ENCODE peak calls at places on chromosome 6, in four cellular contexts. P is neuronal stem cell, C is IMR-90, W is mesenchymal stem cell. T is an unnamed sample.

GRCh38 chr6:142874676-142875075 is 70.3 kb downstream of the HIVEP2 start:
- DNase-seq in P (no peak), C (no peak), W (no peak), T (no peak)

GRCh38 chr6:53065266-53066058 is at the start of gene FBXO9:
- DNase-seq in P (peak; percentile 79), C (no peak), W (peak; percentile 52), T (peak; percentile 72)

GRCh38 chr6:45808917-45809316 is 206.7 kb downstream of the CLIC5 start:
- DNase-seq in P (no peak), C (no peak), W (no peak), T (no peak)

GRCh38 chr6:77466055-77467028 is 3.1 kb upstream of the HTR1B start:
- DNase-seq in P (peak; percentile 48), C (peak; percentile 74), W (peak; percentile 81), T (peak; percentile 76)

GRCh38 chr6:67129780-67130179 is 1422.8 kb upstream of the EYS start:
- DNase-seq in P (no peak), C (no peak), W (no peak), T (no peak)

GRCh38 chr6:104108587-104108986 is 751.1 kb downstream of the HACE1 start:
- DNase-seq in P (no peak), C (no peak), W (no peak), T (no peak)

GRCh38 chr6:166955865-166956443 is 396 bp downstream of the RNASET2 start:
- DNase-seq in P (no peak), C (peak; percentile 15), W (no peak), T (no peak)

GRCh38 chr6:119626884-119627619 is 277.5 kb upstream of the MAN1A1 start:
- DNase-seq in P (no peak), C (no peak), W (no peak), T (no peak)

GRCh38 chr6:579339-579738 is 77.6 kb downstream of the HUS1B start:
- DNase-seq in P (no peak), C (peak; percentile 45), W (no peak), T (no peak)

DNA sequence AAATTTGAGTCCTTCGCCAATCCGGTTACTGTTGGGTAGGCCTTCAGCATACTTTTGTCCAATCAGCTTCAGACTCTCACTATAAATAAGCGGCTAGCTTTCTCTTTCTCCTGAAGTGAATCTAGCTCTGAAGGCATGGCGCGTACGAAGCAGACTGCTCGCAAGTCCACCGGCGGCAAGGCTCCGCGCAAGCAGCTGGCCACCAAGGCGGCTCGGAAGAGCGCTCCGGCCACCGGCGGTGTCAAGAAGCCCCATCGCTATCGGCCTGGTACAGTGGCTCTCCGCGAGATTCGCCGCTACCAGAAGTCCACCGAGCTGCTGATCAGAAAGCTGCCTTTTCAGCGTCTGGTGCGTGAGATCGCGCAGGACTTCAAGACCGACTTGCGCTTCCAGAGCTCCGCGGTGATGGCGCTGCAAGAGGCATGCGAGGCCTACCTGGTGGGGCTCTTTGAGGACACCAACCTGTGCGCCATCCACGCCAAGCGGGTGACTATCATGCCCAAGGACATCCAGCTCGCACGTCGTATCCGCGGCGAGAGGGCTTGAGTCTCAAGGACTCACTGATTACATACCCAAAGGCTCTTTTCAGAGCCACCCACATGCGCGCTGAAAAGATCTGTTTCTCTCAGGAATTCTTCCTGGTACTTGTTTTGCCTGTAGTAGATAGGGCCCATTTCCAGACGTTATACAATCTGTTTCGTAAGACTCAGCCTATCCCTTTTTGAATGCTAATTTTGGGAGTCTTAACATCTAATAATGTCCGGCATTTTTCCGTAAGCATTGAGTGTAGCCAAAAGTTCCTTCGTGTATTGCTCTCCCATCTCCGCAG is 102.0 kb downstream of the OR2B2 start:
- DNase-seq in P (peak; percentile 80), C (peak; percentile 98), W (peak; percentile 98), T (peak; percentile 87)
- H4K8ac ChIP-seq in P (no peak overlapping the region), C (peak overlapping the region; percentile 16), W (peak overlapping the region; percentile 12), T (no peak overlapping the region)

GRCh38 chr6:163665464-163665863 is 250.9 kb downstream of the QKI start:
- DNase-seq in P (no peak), C (no peak), W (no peak), T (no peak)
- H3K23ac ChIP-seq in P (no peak overlapping the region), C (no peak overlapping the region), W (no peak overlapping the region), T (no peak overlapping the region)

GRCh38 chr6:159110013-159110412 is 59.2 kb upstream of the FNDC1 start:
- DNase-seq in P (peak; percentile 51), C (peak; percentile 38), W (peak; percentile 42), T (peak; percentile 76)
- H4K8ac ChIP-seq in P (no peak overlapping the region), C (no peak overlapping the region), W (no peak overlapping the region), T (no peak overlapping the region)

GRCh38 chr6:39540454-39540853 is 184.8 kb downstream of the KIF6 start:
- DNase-seq in P (no peak), C (no peak), W (no peak), T (no peak)
- H3K23ac ChIP-seq in P (no peak overlapping the region), C (no peak overlapping the region), W (no peak overlapping the region), T (no peak overlapping the region)

DNA sequence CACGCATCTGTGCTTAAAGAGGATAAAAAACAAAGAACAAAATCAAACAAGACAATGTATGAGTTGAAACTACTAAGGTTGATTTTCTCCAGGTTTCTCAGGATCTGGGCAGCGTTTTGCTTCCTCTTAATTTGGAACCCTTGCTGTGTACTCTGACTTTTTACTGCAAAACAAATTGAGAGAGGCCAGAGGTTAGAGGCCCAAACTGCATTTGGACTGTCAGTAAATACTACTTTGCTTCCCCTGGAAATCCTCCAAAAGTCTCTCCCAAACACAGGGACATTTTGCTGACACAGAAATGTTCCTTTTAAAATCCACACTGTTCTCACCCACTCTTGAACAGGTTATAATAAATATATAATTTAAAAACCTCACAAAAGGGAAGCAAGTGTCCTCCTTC is 1.1 kb downstream of the ARG1 start:
- DNase-seq in P (no peak), C (no peak), W (no peak), T (no peak)
- H4K8ac ChIP-seq in P (no peak overlapping the region), C (no peak overlapping the region), W (no peak overlapping the region), T (no peak overlapping the region)

GRCh38 chr6:129852257-129852858 is 8.8 kb downstream of the TMEM244 start:
- DNase-seq in P (no peak), C (peak; percentile 22), W (no peak), T (no peak)
- H3K23ac ChIP-seq in P (no peak overlapping the region), C (peak overlapping the region; percentile 51), W (no peak overlapping the region), T (no peak overlapping the region)

GRCh38 chr6:138115191-138115590 is 8.0 kb upstream of the PERP start:
- DNase-seq in P (no peak), C (no peak), W (no peak), T (no peak)
- H4K8ac ChIP-seq in P (no peak overlapping the region), C (no peak overlapping the region), W (no peak overlapping the region), T (no peak overlapping the region)

GRCh38 chr6:35484921-35485392 is 11.9 kb downstream of the TEAD3 start:
- DNase-seq in P (no peak), C (peak; percentile 50), W (no peak), T (peak; percentile 67)
- H3K23ac ChIP-seq in P (no peak overlapping the region), C (peak overlapping the region; percentile 87), W (no peak overlapping the region), T (no peak overlapping the region)

DNA sequence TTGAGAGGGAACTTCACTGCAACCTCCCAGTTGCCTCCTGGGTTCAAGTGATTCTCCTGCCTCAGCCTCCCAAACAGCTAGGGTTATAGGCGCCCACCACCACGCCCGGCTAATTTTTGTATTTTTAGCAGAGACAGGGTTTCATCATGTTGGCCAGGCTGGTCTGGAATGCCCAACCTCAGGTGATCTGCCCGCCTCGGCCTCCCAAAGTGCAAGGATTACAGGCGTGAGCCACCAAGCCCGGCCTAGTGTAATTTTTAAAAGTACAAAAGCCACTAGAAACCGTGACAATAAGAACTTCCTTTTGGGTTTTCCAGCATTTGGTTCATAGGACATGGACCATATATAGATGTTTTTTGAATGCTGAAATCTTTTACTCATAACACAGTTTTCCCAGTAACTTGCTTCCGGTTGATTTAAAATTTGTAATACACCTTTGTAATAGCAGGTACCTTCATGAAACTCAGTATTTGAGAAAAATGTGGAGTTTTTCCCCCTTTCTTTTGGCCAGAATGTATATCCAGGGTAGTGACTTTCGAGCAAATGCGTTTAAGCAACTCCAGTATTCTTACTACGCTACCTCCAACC is 477 bp downstream of the PXT1 start:
- DNase-seq in P (no peak), C (no peak), W (no peak), T (no peak)
- H4K8ac ChIP-seq in P (no peak overlapping the region), C (peak overlapping the region; percentile 78), W (peak overlapping the region; percentile 95), T (no peak overlapping the region)

GRCh38 chr6:40599580-40599979 is 12.4 kb upstream of the LRFN2 start:
- DNase-seq in P (no peak), C (no peak), W (no peak), T (peak; percentile 65)

DNA sequence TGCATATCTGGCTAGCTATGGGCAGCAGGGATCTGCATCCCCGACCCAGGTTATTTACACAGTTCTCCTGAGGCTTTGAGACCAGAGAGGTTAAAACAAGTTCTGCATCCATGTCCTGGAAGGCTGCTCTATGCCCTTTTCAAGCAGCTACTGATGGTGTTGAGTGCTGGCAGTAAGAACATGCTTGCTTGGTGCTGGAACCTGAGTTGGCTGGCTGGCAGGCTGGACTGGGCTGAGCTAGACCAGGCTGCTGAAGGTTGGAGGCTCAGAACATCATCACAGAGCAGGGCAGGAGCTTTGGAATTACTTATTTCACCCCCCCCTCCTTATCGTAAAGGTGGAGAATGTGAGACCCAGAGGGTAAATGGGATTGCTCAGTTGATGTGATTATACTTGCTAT is 16.9 kb upstream of the LRFN2 start:
- DNase-seq in P (no peak), C (no peak), W (no peak), T (no peak)
- H3K23ac ChIP-seq in P (no peak overlapping the region), C (no peak overlapping the region), W (no peak overlapping the region), T (no peak overlapping the region)